ENCODE peak calls at places on chromosomes 5 and 9, in six cellular contexts. S, I, G, Z, B and M are unnamed samples.

GRCh38 chr5:56564451-56565223 is 250.7 kb upstream of the MAP3K1 start:
- DNase-seq in I (peak), Z (no peak), B (no peak), G (no peak), S (no peak), M (no peak)

GRCh38 chr9:96009690-96010477 is 134.4 kb downstream of the ERCC6L2 start:
- DNase-seq in B (no peak), G (no peak), I (no peak), Z (no peak), S (no peak), M (no peak)

GRCh38 chr5:73654171-73654811 is 28.3 kb downstream of the ARHGEF28 start:
- DNase-seq in B (peak), G (no peak), I (peak), Z (no peak), S (no peak), M (no peak)

GRCh38 chr9:75996726-75997125 is 106.3 kb downstream of the PCSK5 start:
- DNase-seq in Z (no peak), B (no peak), G (no peak), I (peak), S (no peak), M (no peak)

GRCh38 chr9:91903126-91903911 is 46.7 kb downstream of the ROR2 start:
- DNase-seq in G (no peak), S (no peak), Z (no peak), B (no peak), I (no peak), M (no peak)

GRCh38 chr5:116518423-116518822 is 56.2 kb downstream of the SEMA6A start:
- DNase-seq in G (no peak), Z (no peak), B (no peak), S (no peak), I (no peak), M (no peak)

GRCh38 chr5:610011-610743 is 2.0 kb upstream of the CEP72 start:
- DNase-seq in B (no peak), Z (no peak), G (no peak), I (no peak), S (no peak), M (no peak)

GRCh38 chr9:107856633-107857032 is 367.1 kb upstream of the KLF4 start:
- DNase-seq in Z (no peak), I (no peak), S (no peak), B (no peak), G (no peak), M (no peak)

GRCh38 chr9:131012023-131012334 is 3.0 kb downstream of the LAMC3 start:
- DNase-seq in S (no peak), Z (no peak), G (no peak), I (peak), B (no peak), M (no peak)

GRCh38 chr5:149152317-149152746 is 11.0 kb downstream of the ABLIM3 start:
- DNase-seq in G (no peak), I (peak), B (no peak), S (no peak), Z (no peak), M (no peak)

GRCh38 chr5:80987078-80987766 is 27.1 kb downstream of the RASGRF2 start:
- DNase-seq in S (no peak), B (no peak), I (no peak), Z (no peak), G (no peak), M (no peak)

GRCh38 chr9:92100237-92100911 is 14.8 kb downstream of the SPTLC1 start:
- DNase-seq in I (no peak), G (peak), Z (no peak), S (peak), B (no peak), M (no peak)

GRCh38 chr9:122263699-122264349 is 816 bp downstream of the RBM18 start:
- DNase-seq in I (no peak), S (no peak), G (no peak), Z (no peak), B (no peak), M (no peak)

GRCh38 chr5:3107118-3107517 is 355.6 kb upstream of the IRX2 start:
- DNase-seq in S (no peak), G (no peak), I (no peak), Z (no peak), B (no peak), M (no peak)

GRCh38 chr9:137218754-137219271 is 3.2 kb downstream of the RNF208 start:
- DNase-seq in Z (peak), I (peak), B (no peak), G (no peak), S (no peak), M (no peak)

GRCh38 chr5:111960466-111961215 is 203.6 kb upstream of the NREP start:
- DNase-seq in G (no peak), B (no peak), S (no peak), Z (no peak), I (no peak), M (no peak)

GRCh38 chr9:114282926-114283325 is 40.0 kb upstream of the ORM1 start:
- DNase-seq in Z (no peak), S (no peak), B (no peak), I (no peak), G (no peak), M (no peak)

GRCh38 chr9:99109522-99109921 is 4.6 kb downstream of the TGFBR1 start:
- DNase-seq in S (no peak), B (no peak), Z (no peak), G (no peak), I (no peak), M (no peak)

GRCh38 chr5:127844631-127845030 is 141.4 kb downstream of the CCDC192 start:
- DNase-seq in S (no peak), I (no peak), G (no peak), Z (no peak), B (no peak), M (no peak)

GRCh38 chr9:22216730-22217160 is 207.6 kb upstream of the CDKN2B start:
- DNase-seq in G (peak), Z (no peak), I (peak), S (no peak), B (no peak), M (no peak)

GRCh38 chr9:134595014-134595413 is 46.6 kb upstream of the COL5A1 start:
- DNase-seq in S (no peak), G (no peak), B (no peak), I (no peak), Z (no peak), M (no peak)

GRCh38 chr5:127925916-127926315 is 157.7 kb upstream of the SLC12A2 start:
- DNase-seq in B (no peak), Z (no peak), G (peak), S (no peak), I (no peak), M (no peak)

GRCh38 chr9:98260635-98261034 is 5.2 kb upstream of the TBC1D2 start:
- DNase-seq in G (no peak), B (no peak), I (no peak), Z (no peak), S (no peak), M (no peak)

GRCh38 chr5:139422307-139422893 is 16.9 kb downstream of the DNAJC18 start:
- DNase-seq in I (peak), S (no peak), Z (peak), B (no peak), G (peak), M (peak)

GRCh38 chr5:134568761-134569725 is 43.6 kb downstream of the JADE2 start:
- DNase-seq in B (no peak), I (no peak), G (no peak), Z (no peak), S (no peak), M (no peak)

GRCh38 chr9:698276-698675 is 143.2 kb upstream of the DMRT1 start:
- DNase-seq in I (no peak), G (no peak), Z (no peak), S (no peak), B (no peak), M (no peak)

GRCh38 chr5:65535529-65535987 is 27.4 kb downstream of the CENPK start:
- DNase-seq in I (no peak), Z (no peak), B (no peak), G (no peak), S (no peak), M (no peak)

GRCh38 chr5:176414704-176415103 is 1.6 kb downstream of the CLTB start:
- DNase-seq in Z (no peak), G (no peak), I (no peak), S (no peak), B (no peak), M (no peak)
- TF ChIP-seq YY1 in Z (no peak), G (no peak), I (no peak), S (no peak), B (no peak), M (no peak)

DNA sequence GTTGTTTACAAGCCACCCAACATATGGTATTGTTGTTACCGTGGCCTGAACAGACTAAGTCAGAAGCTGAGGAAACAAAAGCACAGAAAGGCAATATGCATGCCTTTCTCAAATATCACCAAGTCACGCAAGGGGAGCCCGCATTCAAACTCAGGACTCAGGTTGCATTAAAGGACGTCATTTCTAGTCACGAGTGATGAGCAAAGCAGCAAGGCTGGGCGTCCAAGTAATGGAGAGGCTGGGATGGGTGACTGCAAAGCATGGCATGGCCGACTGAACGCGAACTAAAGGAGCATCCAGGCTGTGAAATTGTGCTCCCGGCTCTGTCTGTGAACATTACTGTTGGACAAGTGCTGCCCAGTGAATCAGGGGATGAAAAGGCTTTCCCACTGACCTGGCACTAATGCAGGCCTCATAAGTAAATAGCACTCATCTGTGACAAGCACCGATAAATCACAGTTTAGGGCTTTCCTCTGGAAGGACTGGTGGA is 202.9 kb downstream of the SPOCK1 start:
- DNase-seq in Z (no peak), S (no peak), I (no peak), G (no peak), B (no peak), M (no peak)
- TF ChIP-seq ZNF274 in Z (no peak), S (no peak), I (no peak), G (no peak), B (no peak), M (no peak)

GRCh38 chr5:146205499-146206202 is 2.2 kb downstream of the RBM27 start:
- DNase-seq in G (no peak), I (no peak), Z (no peak), S (no peak), B (no peak), M (no peak)
- H3K4me3 ChIP-seq in G (peak), I (no peak), Z (peak), S (no peak), B (peak), M (peak)

DNA sequence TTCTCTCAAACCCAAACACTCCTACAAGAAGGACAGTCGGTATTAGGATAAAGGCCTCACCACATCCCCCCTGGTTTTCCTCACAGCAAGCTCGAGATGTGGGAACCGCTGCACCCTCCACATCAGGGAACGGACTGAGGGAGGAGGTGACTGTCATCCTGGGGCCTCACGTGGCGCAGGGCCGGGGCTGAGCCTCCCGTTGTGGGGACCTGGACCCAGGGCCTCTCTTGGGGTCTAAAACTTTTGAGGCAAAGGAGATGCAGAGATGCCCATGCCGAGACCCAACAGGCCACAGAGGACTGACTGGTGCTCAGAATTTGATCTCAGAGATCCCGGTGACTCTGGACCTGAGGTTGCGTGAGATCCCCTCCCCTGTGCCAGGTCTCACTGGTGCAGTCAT is 72.7 kb downstream of the MRPL36 start:
- DNase-seq in G (no peak), Z (no peak), B (no peak), I (no peak), S (no peak), M (no peak)
- TF ChIP-seq YY1 in G (no peak), Z (no peak), B (no peak), I (no peak), S (no peak), M (no peak)